ENCODE peak calls at places on chromosomes 5 and 9, in five cellular contexts. One of them, this sample, is unnamed.

GRCh38 chr9:86723351-86723750 is 224.0 kb downstream of the GAS1 start:
- DNase-seq in SK-N-SH: no peak
- DNase-seq in IMR-90: no peak
- DNase-seq in K562: no peak
- DNase-seq in A549: no peak
- DNase-seq in this sample: no peak

GRCh38 chr5:89043676-89044075 is 160.7 kb upstream of the MEF2C start:
- DNase-seq in SK-N-SH: no peak
- DNase-seq in IMR-90: peak; percentile 62
- DNase-seq in K562: no peak
- DNase-seq in A549: no peak
- DNase-seq in this sample: no peak

GRCh38 chr9:114588150-114588663 is 638 bp downstream of the ATP6V1G1 start:
- DNase-seq in SK-N-SH: no peak
- DNase-seq in IMR-90: peak; percentile 48
- DNase-seq in K562: no peak
- DNase-seq in A549: peak; percentile 18
- DNase-seq in this sample: no peak

GRCh38 chr5:75020016-75020656 is 32.2 kb downstream of the GCNT4 start:
- DNase-seq in SK-N-SH: no peak
- DNase-seq in IMR-90: no peak
- DNase-seq in K562: no peak
- DNase-seq in A549: no peak
- DNase-seq in this sample: no peak

GRCh38 chr9:127567119-127567897 is 44.8 kb upstream of the STXBP1 start:
- DNase-seq in SK-N-SH: peak; percentile 70
- DNase-seq in IMR-90: peak; percentile 44
- DNase-seq in K562: peak; percentile 39
- DNase-seq in A549: peak; percentile 61
- DNase-seq in this sample: no peak

GRCh38 chr5:120476063-120476462 is 12.0 kb downstream of the PRR16 start:
- DNase-seq in SK-N-SH: peak; percentile 28
- DNase-seq in IMR-90: no peak
- DNase-seq in K562: no peak
- DNase-seq in A549: no peak
- DNase-seq in this sample: no peak

GRCh38 chr9:26947736-26948135 is 694 bp upstream of the PLAA start:
- DNase-seq in SK-N-SH: no peak
- DNase-seq in IMR-90: no peak
- DNase-seq in K562: no peak
- DNase-seq in A549: no peak
- DNase-seq in this sample: no peak

GRCh38 chr9:107260437-107261081 is 22.5 kb upstream of the RAD23B start:
- DNase-seq in SK-N-SH: no peak
- DNase-seq in IMR-90: no peak
- DNase-seq in K562: no peak
- DNase-seq in A549: no peak
- DNase-seq in this sample: peak; percentile 88

GRCh38 chr9:82810902-82811301 is 252.0 kb downstream of the RASEF start:
- DNase-seq in SK-N-SH: no peak
- DNase-seq in IMR-90: peak; percentile 62
- DNase-seq in K562: no peak
- DNase-seq in A549: peak; percentile 52
- DNase-seq in this sample: no peak

GRCh38 chr9:83714316-83714715 is 6.6 kb upstream of the UBQLN1 start:
- DNase-seq in SK-N-SH: no peak
- DNase-seq in IMR-90: no peak
- DNase-seq in K562: peak; percentile 18
- DNase-seq in A549: no peak
- DNase-seq in this sample: no peak

GRCh38 chr5:141567513-141568117 is 51.2 kb downstream of the DIAPH1 start:
- DNase-seq in SK-N-SH: peak; percentile 47
- DNase-seq in IMR-90: peak; percentile 17
- DNase-seq in K562: peak; percentile 25
- DNase-seq in A549: no peak
- DNase-seq in this sample: no peak
- TF ChIP-seq RCOR1 in SK-N-SH: no peak
- TF ChIP-seq RCOR1 in IMR-90: no peak
- TF ChIP-seq RCOR1 in K562: no peak
- TF ChIP-seq RCOR1 in A549: no peak
- TF ChIP-seq RCOR1 in this sample: no peak

DNA sequence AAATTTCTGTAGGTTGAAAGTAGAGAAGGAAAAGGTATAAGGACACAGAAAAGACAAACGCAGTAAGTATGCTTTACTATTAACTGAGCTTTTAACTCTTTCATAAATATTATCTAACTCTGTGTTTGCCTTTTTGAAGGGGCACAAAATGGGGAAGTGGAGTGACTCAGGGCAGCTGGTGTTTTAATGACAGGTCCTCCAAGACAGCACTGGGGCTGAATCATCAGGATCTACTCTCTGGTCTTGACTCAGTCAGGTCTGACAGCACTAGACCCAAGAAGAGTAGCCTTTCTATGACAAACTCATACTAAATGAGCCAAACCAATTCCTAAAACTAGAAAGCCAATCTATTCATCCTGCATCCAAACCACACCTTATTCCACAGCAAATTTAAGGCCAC is 102.2 kb downstream of the APTX start:
- DNase-seq in SK-N-SH: no peak
- DNase-seq in IMR-90: no peak
- DNase-seq in K562: no peak
- DNase-seq in A549: no peak
- DNase-seq in this sample: no peak
- TF ChIP-seq RCOR1 in SK-N-SH: no peak
- TF ChIP-seq RCOR1 in IMR-90: no peak
- TF ChIP-seq RCOR1 in K562: no peak
- TF ChIP-seq RCOR1 in A549: no peak
- TF ChIP-seq RCOR1 in this sample: no peak

GRCh38 chr5:173866249-173867172 is 21.6 kb upstream of the CPEB4 start:
- DNase-seq in SK-N-SH: no peak
- DNase-seq in IMR-90: no peak
- DNase-seq in K562: peak; percentile 96
- DNase-seq in A549: no peak
- DNase-seq in this sample: no peak
- TF ChIP-seq RCOR1 in SK-N-SH: no peak
- TF ChIP-seq RCOR1 in IMR-90: no peak
- TF ChIP-seq RCOR1 in K562: no peak
- TF ChIP-seq RCOR1 in A549: no peak
- TF ChIP-seq RCOR1 in this sample: no peak

DNA sequence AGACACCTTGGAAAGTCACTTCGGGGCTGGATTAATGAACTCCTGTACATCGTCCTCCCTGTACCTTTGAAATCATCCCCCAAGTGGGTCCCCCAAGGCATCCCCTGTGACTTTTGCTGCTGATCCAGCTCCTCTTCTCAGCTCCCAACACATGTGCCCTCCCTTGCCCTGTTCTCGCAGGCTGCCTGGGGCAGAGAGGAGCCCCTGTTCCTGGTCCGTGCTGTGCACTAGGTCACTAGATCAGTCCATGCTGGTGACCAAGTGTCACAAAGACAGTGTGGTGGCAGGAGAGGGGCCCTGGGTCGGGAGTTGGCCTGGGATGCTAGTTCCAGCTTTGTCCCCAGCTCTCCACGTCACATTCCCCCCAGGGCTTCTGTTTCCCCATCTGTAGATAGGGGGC is 79.3 kb upstream of the BARHL1 start:
- DNase-seq in SK-N-SH: no peak
- DNase-seq in IMR-90: no peak
- DNase-seq in K562: no peak
- DNase-seq in A549: no peak
- DNase-seq in this sample: no peak
- TF ChIP-seq RCOR1 in SK-N-SH: no peak
- TF ChIP-seq RCOR1 in IMR-90: no peak
- TF ChIP-seq RCOR1 in K562: no peak
- TF ChIP-seq RCOR1 in A549: no peak
- TF ChIP-seq RCOR1 in this sample: no peak

GRCh38 chr5:83740741-83741140 is 20.1 kb upstream of the HAPLN1 start:
- DNase-seq in SK-N-SH: no peak
- DNase-seq in IMR-90: no peak
- DNase-seq in K562: no peak
- DNase-seq in A549: no peak
- DNase-seq in this sample: peak; percentile 8

GRCh38 chr5:83745821-83746220 is 25.2 kb upstream of the HAPLN1 start:
- DNase-seq in SK-N-SH: no peak
- DNase-seq in IMR-90: peak; percentile 25
- DNase-seq in K562: no peak
- DNase-seq in A549: no peak
- DNase-seq in this sample: no peak

GRCh38 chr5:83744851-83745250 is 24.2 kb upstream of the HAPLN1 start:
- DNase-seq in SK-N-SH: no peak
- DNase-seq in IMR-90: peak; percentile 17
- DNase-seq in K562: no peak
- DNase-seq in A549: no peak
- DNase-seq in this sample: no peak

GRCh38 chr5:83741571-83741970 is 20.9 kb upstream of the HAPLN1 start:
- DNase-seq in SK-N-SH: no peak
- DNase-seq in IMR-90: no peak
- DNase-seq in K562: no peak
- DNase-seq in A549: no peak
- DNase-seq in this sample: no peak

DNA sequence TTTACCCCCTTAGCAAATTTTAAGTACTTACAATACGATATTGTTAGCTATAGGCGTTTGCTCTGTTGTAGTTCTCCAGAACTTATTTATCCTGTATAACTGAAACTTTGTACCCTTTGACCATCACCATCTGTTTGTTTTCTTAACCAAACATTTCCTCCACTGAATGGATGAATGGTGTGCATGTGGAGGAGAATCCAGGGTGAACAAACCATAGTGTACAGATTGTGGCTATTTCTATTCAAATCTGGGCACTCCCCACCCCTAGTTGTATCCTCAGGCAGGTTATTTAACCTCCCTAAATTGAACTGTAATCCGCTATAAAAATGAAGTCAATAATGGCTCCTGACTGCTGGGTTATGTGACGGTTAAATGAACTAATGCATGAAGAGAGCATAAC is 21.4 kb upstream of the HAPLN1 start:
- DNase-seq in SK-N-SH: no peak
- DNase-seq in IMR-90: no peak
- DNase-seq in K562: no peak
- DNase-seq in A549: no peak
- DNase-seq in this sample: no peak
- TF ChIP-seq RCOR1 in SK-N-SH: no peak
- TF ChIP-seq RCOR1 in IMR-90: no peak
- TF ChIP-seq RCOR1 in K562: no peak
- TF ChIP-seq RCOR1 in A549: no peak
- TF ChIP-seq RCOR1 in this sample: no peak

GRCh38 chr5:149839761-149840160 is 104.8 kb downstream of the PDE6A start:
- DNase-seq in SK-N-SH: peak; percentile 30
- DNase-seq in IMR-90: peak; percentile 20
- DNase-seq in K562: no peak
- DNase-seq in A549: no peak
- DNase-seq in this sample: no peak

GRCh38 chr5:149838881-149839739 is 105.5 kb downstream of the PDE6A start:
- DNase-seq in SK-N-SH: no peak
- DNase-seq in IMR-90: peak; percentile 78
- DNase-seq in K562: no peak
- DNase-seq in A549: peak; percentile 50
- DNase-seq in this sample: no peak

GRCh38 chr5:149840226-149840825 is 104.3 kb downstream of the PDE6A start:
- DNase-seq in SK-N-SH: no peak
- DNase-seq in IMR-90: no peak
- DNase-seq in K562: no peak
- DNase-seq in A549: no peak
- DNase-seq in this sample: no peak

GRCh38 chr5:149836451-149837139 is 106.5 kb downstream of the PPARGC1B start:
- DNase-seq in SK-N-SH: no peak
- DNase-seq in IMR-90: no peak
- DNase-seq in K562: no peak
- DNase-seq in A549: no peak
- DNase-seq in this sample: no peak

DNA sequence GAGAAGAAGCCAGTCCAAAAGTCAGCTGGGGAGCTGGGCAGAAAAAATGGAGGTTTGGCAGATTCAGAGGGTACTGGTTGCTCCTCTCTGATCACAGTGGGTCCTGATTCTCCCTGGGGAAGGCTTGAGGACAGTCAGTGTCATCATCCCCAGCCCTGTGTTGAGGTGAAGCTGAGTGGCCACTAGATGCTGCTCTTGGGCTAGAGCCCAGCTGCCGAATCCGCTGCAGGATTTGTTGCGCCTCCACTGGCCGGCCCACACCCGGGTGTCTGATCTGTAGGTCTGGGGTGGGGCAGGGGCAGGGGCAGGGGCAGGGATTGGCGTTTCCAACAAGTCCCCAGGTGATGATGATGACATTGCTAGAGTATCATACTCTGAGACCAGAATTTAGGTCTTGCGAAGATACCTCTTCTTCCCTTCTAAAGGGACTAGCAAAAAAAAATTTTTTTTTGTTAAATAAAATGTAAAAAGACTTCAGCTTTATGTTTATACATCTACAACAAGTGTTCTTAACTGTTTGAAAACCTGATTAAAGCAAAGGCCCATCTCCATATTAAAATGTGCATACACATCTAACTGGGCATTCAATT is 106.8 kb downstream of the PDE6A start:
- DNase-seq in SK-N-SH: peak; percentile 88
- DNase-seq in IMR-90: peak; percentile 68
- DNase-seq in K562: peak; percentile 76
- DNase-seq in A549: peak; percentile 80
- DNase-seq in this sample: no peak
- TF ChIP-seq RCOR1 in SK-N-SH: peak; percentile 17
- TF ChIP-seq RCOR1 in IMR-90: no peak
- TF ChIP-seq RCOR1 in K562: no peak
- TF ChIP-seq RCOR1 in A549: no peak
- TF ChIP-seq RCOR1 in this sample: no peak

DNA sequence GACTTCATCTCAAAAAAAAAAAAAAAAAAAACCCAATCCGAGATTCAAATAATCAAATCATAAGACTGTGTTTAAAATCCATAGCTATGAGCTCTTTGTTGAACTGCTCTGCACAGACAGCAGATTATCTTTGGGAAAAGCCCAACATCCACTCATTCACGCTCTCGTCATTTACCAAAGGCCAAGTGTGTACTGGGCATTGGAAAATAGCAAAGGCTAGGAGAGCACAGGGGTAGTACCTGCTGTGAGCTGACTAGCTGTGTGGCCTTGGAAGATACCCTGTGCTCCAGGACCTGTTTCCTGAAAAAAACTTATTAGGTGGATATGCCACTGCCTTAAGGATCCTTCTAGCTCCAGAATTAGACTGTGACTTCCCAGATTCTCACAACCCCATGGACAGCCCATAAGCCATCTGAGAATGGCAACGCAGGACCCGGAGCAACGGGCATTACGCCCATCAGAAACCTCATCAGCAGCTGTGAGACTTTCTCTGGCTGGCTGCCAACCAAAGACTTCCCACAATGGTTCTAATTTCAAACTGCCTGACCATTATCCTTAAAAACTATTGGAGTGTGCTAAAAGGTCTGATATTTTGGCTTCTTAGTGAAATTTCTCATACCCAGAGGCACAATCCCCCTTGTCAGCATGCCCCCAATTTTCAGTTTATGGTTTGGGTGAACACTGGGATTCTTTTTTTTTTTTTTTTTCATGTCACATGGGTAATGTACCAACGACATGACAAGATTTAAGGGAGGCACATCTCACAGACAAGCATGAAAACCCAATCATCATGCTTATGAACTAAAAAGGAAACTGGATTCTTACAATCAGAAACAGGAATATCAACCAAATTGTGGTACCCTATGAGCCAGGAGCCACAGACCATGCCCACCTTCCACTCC is 16.8 kb downstream of the SERINC5 start:
- DNase-seq in SK-N-SH: peak; percentile 57
- DNase-seq in IMR-90: peak; percentile 61
- DNase-seq in K562: no peak
- DNase-seq in A549: no peak
- DNase-seq in this sample: no peak
- TF ChIP-seq RCOR1 in SK-N-SH: peak; percentile 14
- TF ChIP-seq RCOR1 in IMR-90: no peak
- TF ChIP-seq RCOR1 in K562: no peak
- TF ChIP-seq RCOR1 in A549: no peak
- TF ChIP-seq RCOR1 in this sample: no peak